ENCODE peak calls at places on chromosomes 16 and 17, in eight cellular contexts. P, N, J, F, Z, T, X and E are unnamed samples.

GRCh38 chr17:58666858-58667267 is 25.0 kb downstream of the TEX14 start:
- DNase-seq in P (peak), N (no peak), J (peak), F (peak), Z (peak), T (no peak), X (peak), E (no peak)

GRCh38 chr17:41522301-41523224 is 3.9 kb upstream of the KRT15 start:
- DNase-seq in P (no peak), N (no peak), J (no peak), F (no peak), Z (no peak), T (no peak), X (no peak), E (no peak)

GRCh38 chr17:61467416-61468262 is 15.4 kb downstream of the TBX4 start:
- DNase-seq in P (peak), N (peak), J (peak), F (peak), Z (no peak), T (no peak), X (peak), E (peak)

GRCh38 chr17:60770946-60771422 is 93.3 kb downstream of the BCAS3 start:
- DNase-seq in P (no peak), N (no peak), J (no peak), F (no peak), Z (no peak), T (no peak), X (no peak), E (no peak)

GRCh38 chr16:57761301-57761700 is 25.7 kb downstream of the KATNB1 start:
- DNase-seq in P (no peak), N (no peak), J (no peak), F (no peak), Z (no peak), T (no peak), X (no peak), E (no peak)

GRCh38 chr16:31105677-31106213 is 2.4 kb upstream of the BCKDK start:
- DNase-seq in P (peak), N (peak), J (peak), F (peak), Z (no peak), T (peak), X (peak), E (peak)

GRCh38 chr17:48541036-48541573 is 3.8 kb downstream of the HOXB2 start:
- DNase-seq in P (no peak), N (no peak), J (no peak), F (no peak), Z (no peak), T (no peak), X (no peak), E (no peak)

GRCh38 chr16:77610496-77610895 is 111.8 kb upstream of the NUDT7 start:
- DNase-seq in P (no peak), N (no peak), J (no peak), F (no peak), Z (no peak), T (no peak), X (no peak), E (no peak)

GRCh38 chr17:40018211-40019121 is 3.2 kb downstream of the CSF3 start:
- DNase-seq in P (no peak), N (peak), J (peak), F (no peak), Z (no peak), T (no peak), X (peak), E (peak)

GRCh38 chr16:83932304-83932703 is 20.7 kb upstream of the OSGIN1 start:
- DNase-seq in P (no peak), N (no peak), J (no peak), F (no peak), Z (no peak), T (no peak), X (no peak), E (no peak)

GRCh38 chr17:68698761-68699160 is 97.6 kb upstream of the FAM20A start:
- DNase-seq in P (no peak), N (no peak), J (no peak), F (no peak), Z (no peak), T (no peak), X (no peak), E (no peak)

GRCh38 chr17:39699818-39700147 is at the start of gene ERBB2:
- DNase-seq in P (peak), N (peak), J (peak), F (no peak), Z (no peak), T (no peak), X (peak), E (peak)

GRCh38 chr16:84851192-84852127 is 31.7 kb downstream of the CRISPLD2 start:
- DNase-seq in P (peak), N (no peak), J (peak), F (no peak), Z (no peak), T (no peak), X (peak), E (peak)

GRCh38 chr17:56754523-56755208 is 79.1 kb downstream of the C17orf67 start:
- DNase-seq in P (peak), N (peak), J (peak), F (no peak), Z (no peak), T (no peak), X (peak), E (peak)

GRCh38 chr17:70552230-70552981 is 383.1 kb downstream of the KCNJ2 start:
- DNase-seq in P (peak), N (peak), J (peak), F (no peak), Z (peak), T (no peak), X (peak), E (peak)

GRCh38 chr17:7969434-7969833 is 33.0 kb upstream of the GUCY2D start:
- DNase-seq in P (no peak), N (no peak), J (no peak), F (no peak), Z (no peak), T (no peak), X (no peak), E (no peak)

GRCh38 chr17:33163827-33164555 is 129.1 kb downstream of the ASIC2 start:
- DNase-seq in P (no peak), N (no peak), J (peak), F (no peak), Z (no peak), T (no peak), X (no peak), E (no peak)

GRCh38 chr17:81601525-81602120 is 35.3 kb downstream of the NPLOC4 start:
- DNase-seq in P (peak), N (peak), J (peak), F (no peak), Z (no peak), T (peak), X (peak), E (peak)